ENCODE peak calls at places on chromosomes 2 and 18, in four cellular contexts. P, A, R and Y are unnamed samples.

GRCh38 chr2:26492749-26493515 is 15.0 kb upstream of the OTOF start:
- DNase-seq in P (no peak), A (peak), R (no peak), Y (no peak)

GRCh38 chr2:6538607-6539006 is 327.1 kb downstream of the CMPK2 start:
- DNase-seq in P (no peak), A (no peak), R (no peak), Y (no peak)

GRCh38 chr2:28342081-28342967 is 50.3 kb upstream of the FOSL2 start:
- DNase-seq in P (no peak), A (peak), R (peak), Y (no peak)

GRCh38 chr2:166134252-166135151 is 6.7 kb upstream of the SCN1A start:
- DNase-seq in P (no peak), A (no peak), R (peak), Y (no peak)

GRCh38 chr18:23712445-23712844 is 23.2 kb downstream of the LAMA3 start:
- DNase-seq in P (no peak), A (no peak), R (no peak), Y (no peak)

GRCh38 chr2:98465456-98466201 is 21.0 kb downstream of the INPP4A start:
- DNase-seq in P (no peak), A (peak), R (no peak), Y (no peak)

GRCh38 chr2:9990735-9991134 is 39.2 kb downstream of the GRHL1 start:
- DNase-seq in P (no peak), A (no peak), R (no peak), Y (no peak)

GRCh38 chr2:30612371-30612770 is 165.3 kb downstream of the LCLAT1 start:
- DNase-seq in P (no peak), A (no peak), R (peak), Y (no peak)

GRCh38 chr18:48161201-48161910 is 230.9 kb upstream of the SMAD2 start:
- DNase-seq in P (no peak), A (peak), R (no peak), Y (no peak)

DNA sequence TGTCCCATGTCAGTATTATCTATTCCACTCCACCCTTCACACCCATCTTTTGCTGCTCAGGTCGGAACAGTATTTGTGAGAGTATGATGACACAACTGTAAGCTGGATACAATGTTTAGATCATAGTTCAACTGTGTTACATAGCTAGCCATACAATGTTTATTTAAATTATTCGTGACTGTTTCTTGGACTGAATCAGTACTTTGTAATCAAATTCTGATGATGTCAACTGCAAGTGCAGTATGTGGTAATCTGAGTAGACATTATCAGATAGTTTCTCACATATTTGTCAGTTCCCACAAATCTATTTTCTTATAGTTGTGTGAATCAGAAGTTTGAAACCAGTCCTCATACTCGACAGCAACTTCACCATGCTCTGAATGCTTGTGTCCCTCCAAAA is 177.6 kb downstream of the ZNF407 start:
- DNase-seq in P (no peak), A (no peak), R (no peak), Y (no peak)
- TF ChIP-seq TCF7L2 in P (no peak), A (no peak), R (no peak), Y (no peak)

DNA sequence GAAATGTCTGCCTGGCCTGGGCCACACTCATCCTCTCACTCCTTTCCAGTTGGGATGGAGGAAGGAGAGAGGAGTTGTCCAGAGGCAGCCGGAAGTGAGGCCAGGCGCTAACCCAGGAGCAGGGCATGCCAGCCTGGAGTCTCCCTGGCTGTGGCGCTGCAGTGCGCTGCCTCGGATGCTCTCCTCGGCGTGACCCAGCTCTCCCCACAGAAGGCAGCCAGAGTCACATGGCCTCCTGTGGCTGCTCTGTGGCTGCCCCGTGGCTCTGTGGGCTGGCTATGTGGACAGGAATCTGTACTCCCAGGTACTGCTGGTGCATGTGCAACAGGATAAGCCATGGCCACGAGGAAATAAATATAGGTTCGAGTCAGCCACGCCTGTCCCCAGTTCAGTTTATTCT is 106.1 kb downstream of the ANTXR1 start:
- DNase-seq in P (no peak), A (no peak), R (no peak), Y (no peak)
- TF ChIP-seq TCF7L2 in P (no peak), A (no peak), R (no peak), Y (no peak)

DNA sequence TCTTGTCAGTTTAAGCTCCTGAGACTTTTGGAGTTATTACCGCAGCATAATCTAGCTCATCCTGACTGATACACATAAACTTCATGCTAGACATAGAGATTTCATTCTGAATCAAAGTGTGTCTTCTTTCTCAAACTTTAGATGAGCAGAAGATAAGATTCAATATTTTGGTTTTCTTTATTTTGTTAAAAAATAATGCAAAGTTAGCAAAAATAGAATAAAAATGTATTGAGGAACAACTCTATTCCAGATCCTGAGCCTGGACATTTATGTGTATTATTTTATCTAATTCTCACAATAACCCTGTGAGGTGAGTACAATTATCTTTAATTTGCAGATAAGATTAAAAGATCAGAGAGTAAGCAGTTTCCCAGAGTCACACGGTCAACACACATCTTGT is 38.4 kb downstream of the KLHL14 start:
- DNase-seq in P (no peak), A (no peak), R (no peak), Y (no peak)
- TF ChIP-seq TCF7L2 in P (no peak), A (no peak), R (no peak), Y (no peak)

GRCh38 chr2:218261424-218262273 is 834 bp downstream of the GPBAR1 start:
- DNase-seq in P (no peak), A (no peak), R (no peak), Y (no peak)
- TF ChIP-seq TCF7L2 in P (no peak), A (no peak), R (no peak), Y (no peak)

GRCh38 chr18:13611616-13612110 is 114.7 kb downstream of the FAM210A start:
- DNase-seq in P (no peak), A (no peak), R (no peak), Y (no peak)

GRCh38 chr18:13606589-13607254 is 119.6 kb downstream of the FAM210A start:
- DNase-seq in P (no peak), A (no peak), R (no peak), Y (no peak)

GRCh38 chr18:13611058-13611615 is 115.2 kb downstream of the FAM210A start:
- DNase-seq in P (no peak), A (no peak), R (no peak), Y (no peak)

GRCh38 chr18:13610517-13610916 is 115.8 kb downstream of the FAM210A start:
- DNase-seq in P (no peak), A (no peak), R (no peak), Y (no peak)

GRCh38 chr18:13608791-13609552 is 117.4 kb downstream of the FAM210A start:
- DNase-seq in P (no peak), A (no peak), R (no peak), Y (no peak)
- TF ChIP-seq TCF7L2 in P (no peak), A (no peak), R (no peak), Y (no peak)

DNA sequence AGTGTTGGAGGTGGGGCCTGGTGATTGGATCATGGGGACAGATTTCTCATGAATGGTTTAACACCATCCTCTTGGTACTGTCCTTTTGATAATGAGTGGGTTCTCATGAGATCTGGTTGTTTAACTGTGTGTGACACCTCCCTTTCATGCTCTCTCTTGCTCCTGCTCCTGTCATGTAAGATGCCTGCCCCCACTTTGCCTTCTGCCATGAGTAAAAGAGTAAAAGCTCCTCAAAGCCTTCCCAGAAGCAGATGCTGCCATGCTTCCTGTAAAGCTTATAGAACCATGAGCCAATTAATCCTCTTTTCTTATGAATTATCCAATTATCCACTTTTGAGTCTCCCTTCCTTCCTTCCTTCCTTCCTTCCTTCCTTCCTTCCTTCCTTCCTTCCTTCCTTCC is 317.7 kb downstream of the RDH14 start:
- DNase-seq in P (no peak), A (no peak), R (no peak), Y (no peak)
- TF ChIP-seq TCF7L2 in P (no peak), A (no peak), R (no peak), Y (no peak)